ENCODE peak calls at places on chromosomes 12 and 14, in nine cellular contexts. One of them, this sample, is unnamed.
A peak's percentile ranks its signal among the peaks of the same experiment; 100 is the strongest.

GRCh38 chr12:76085159-76085868 is 829 bp upstream of the NAP1L1 start:
- DNase-seq in PC-3: no peak
- DNase-seq in MM.1S: peak; percentile 19
- DNase-seq in mammary epithelial cell: peak; percentile 10
- DNase-seq in Karpas-422: peak; percentile 88
- DNase-seq in GM23248: peak; percentile 51
- DNase-seq in GM12878: no peak
- DNase-seq in K562: no peak
- DNase-seq in fibroblast of lung: peak; percentile 64
- DNase-seq in this sample: peak; percentile 75

GRCh38 chr14:80427101-80427500 is 215.8 kb upstream of the DIO2 start:
- DNase-seq in Karpas-422: no peak
- DNase-seq in GM23248: peak; percentile 29
- DNase-seq in K562: no peak
- DNase-seq in mammary epithelial cell: no peak
- DNase-seq in GM12878: no peak
- DNase-seq in PC-3: no peak
- DNase-seq in MM.1S: no peak
- DNase-seq in fibroblast of lung: peak; percentile 75
- DNase-seq in this sample: no peak

GRCh38 chr12:42446761-42447160 is 120.8 kb downstream of the PPHLN1 start:
- DNase-seq in Karpas-422: peak; percentile 68
- DNase-seq in GM12878: no peak
- DNase-seq in MM.1S: no peak
- DNase-seq in K562: no peak
- DNase-seq in GM23248: no peak
- DNase-seq in PC-3: no peak
- DNase-seq in mammary epithelial cell: no peak
- DNase-seq in fibroblast of lung: peak; percentile 62
- DNase-seq in this sample: no peak

GRCh38 chr14:31253746-31254471 is 46.3 kb upstream of the HECTD1 start:
- DNase-seq in fibroblast of lung: no peak
- DNase-seq in mammary epithelial cell: no peak
- DNase-seq in MM.1S: no peak
- DNase-seq in PC-3: no peak
- DNase-seq in GM12878: no peak
- DNase-seq in Karpas-422: peak; percentile 41
- DNase-seq in GM23248: no peak
- DNase-seq in K562: no peak
- DNase-seq in this sample: no peak

GRCh38 chr12:120971299-120972180 is 6.8 kb upstream of the HNF1A start:
- DNase-seq in PC-3: peak; percentile 83
- DNase-seq in K562: peak; percentile 43
- DNase-seq in mammary epithelial cell: peak; percentile 50
- DNase-seq in GM12878: peak; percentile 57
- DNase-seq in GM23248: peak; percentile 78
- DNase-seq in Karpas-422: peak; percentile 87
- DNase-seq in MM.1S: peak; percentile 46
- DNase-seq in fibroblast of lung: peak; percentile 46
- DNase-seq in this sample: peak; percentile 52

GRCh38 chr12:30420561-30420960 is 275.1 kb downstream of the IPO8 start:
- DNase-seq in K562: no peak
- DNase-seq in GM12878: no peak
- DNase-seq in GM23248: peak; percentile 55
- DNase-seq in MM.1S: no peak
- DNase-seq in Karpas-422: no peak
- DNase-seq in fibroblast of lung: peak; percentile 72
- DNase-seq in PC-3: peak; percentile 47
- DNase-seq in mammary epithelial cell: peak; percentile 38
- DNase-seq in this sample: no peak

GRCh38 chr12:14743061-14743460 is 46.7 kb upstream of the GUCY2C start:
- DNase-seq in GM12878: no peak
- DNase-seq in Karpas-422: no peak
- DNase-seq in K562: no peak
- DNase-seq in GM23248: no peak
- DNase-seq in MM.1S: no peak
- DNase-seq in mammary epithelial cell: no peak
- DNase-seq in fibroblast of lung: no peak
- DNase-seq in PC-3: no peak
- DNase-seq in this sample: no peak

GRCh38 chr14:102873131-102873530 is 49.3 kb upstream of the AMN start:
- DNase-seq in MM.1S: no peak
- DNase-seq in Karpas-422: no peak
- DNase-seq in mammary epithelial cell: no peak
- DNase-seq in K562: no peak
- DNase-seq in fibroblast of lung: no peak
- DNase-seq in PC-3: no peak
- DNase-seq in GM12878: no peak
- DNase-seq in GM23248: no peak
- DNase-seq in this sample: no peak

GRCh38 chr12:46915082-46915481 is 89.3 kb upstream of the SLC38A4 start:
- DNase-seq in MM.1S: no peak
- DNase-seq in mammary epithelial cell: peak; percentile 83
- DNase-seq in GM23248: peak; percentile 97
- DNase-seq in GM12878: no peak
- DNase-seq in PC-3: peak; percentile 79
- DNase-seq in fibroblast of lung: peak; percentile 93
- DNase-seq in Karpas-422: no peak
- DNase-seq in K562: no peak
- DNase-seq in this sample: no peak

GRCh38 chr12:29216797-29217583 is 67.9 kb downstream of the FAR2 start:
- DNase-seq in GM12878: no peak
- DNase-seq in MM.1S: no peak
- DNase-seq in K562: no peak
- DNase-seq in mammary epithelial cell: no peak
- DNase-seq in fibroblast of lung: peak; percentile 26
- DNase-seq in Karpas-422: no peak
- DNase-seq in GM23248: peak; percentile 53
- DNase-seq in PC-3: no peak
- DNase-seq in this sample: no peak

GRCh38 chr14:89331398-89331797 is 85.6 kb downstream of the FOXN3 start:
- DNase-seq in PC-3: no peak
- DNase-seq in GM23248: no peak
- DNase-seq in mammary epithelial cell: no peak
- DNase-seq in Karpas-422: no peak
- DNase-seq in K562: no peak
- DNase-seq in GM12878: peak; percentile 91
- DNase-seq in MM.1S: no peak
- DNase-seq in fibroblast of lung: no peak
- DNase-seq in this sample: no peak
- H3K79me2 ChIP-seq in PC-3: no peaks in the 10 kb centered on the region
- H3K79me2 ChIP-seq in GM23248: peaks cover 23% of the 10 kb centered on the region
- H3K79me2 ChIP-seq in mammary epithelial cell: no peaks in the 10 kb centered on the region
- H3K79me2 ChIP-seq in Karpas-422: no peaks in the 10 kb centered on the region
- H3K79me2 ChIP-seq in K562: no peaks in the 10 kb centered on the region
- H3K79me2 ChIP-seq in GM12878: peaks cover 29% of the 10 kb centered on the region
- H3K79me2 ChIP-seq in MM.1S: peaks cover 36% of the 10 kb centered on the region
- H3K79me2 ChIP-seq in fibroblast of lung: no peaks in the 10 kb centered on the region
- H3K79me2 ChIP-seq in this sample: peaks cover 82% of the 10 kb centered on the region

GRCh38 chr12:116765271-116765670 is 27.2 kb downstream of the RNFT2 start:
- DNase-seq in PC-3: no peak
- DNase-seq in fibroblast of lung: peak; percentile 32
- DNase-seq in MM.1S: no peak
- DNase-seq in K562: no peak
- DNase-seq in Karpas-422: no peak
- DNase-seq in GM23248: no peak
- DNase-seq in GM12878: no peak
- DNase-seq in mammary epithelial cell: no peak
- DNase-seq in this sample: no peak
- H3K27me3 ChIP-seq in PC-3: no peaks in the 10 kb centered on the region
- H3K27me3 ChIP-seq in fibroblast of lung: no peaks in the 10 kb centered on the region
- H3K27me3 ChIP-seq in MM.1S: no peaks in the 10 kb centered on the region
- H3K27me3 ChIP-seq in K562: no peaks in the 10 kb centered on the region
- H3K27me3 ChIP-seq in Karpas-422: no peaks in the 10 kb centered on the region
- H3K27me3 ChIP-seq in GM23248: no peaks in the 10 kb centered on the region
- H3K27me3 ChIP-seq in GM12878: no peaks in the 10 kb centered on the region
- H3K27me3 ChIP-seq in mammary epithelial cell: no peaks in the 10 kb centered on the region
- H3K27me3 ChIP-seq in this sample: no peaks in the 10 kb centered on the region

DNA sequence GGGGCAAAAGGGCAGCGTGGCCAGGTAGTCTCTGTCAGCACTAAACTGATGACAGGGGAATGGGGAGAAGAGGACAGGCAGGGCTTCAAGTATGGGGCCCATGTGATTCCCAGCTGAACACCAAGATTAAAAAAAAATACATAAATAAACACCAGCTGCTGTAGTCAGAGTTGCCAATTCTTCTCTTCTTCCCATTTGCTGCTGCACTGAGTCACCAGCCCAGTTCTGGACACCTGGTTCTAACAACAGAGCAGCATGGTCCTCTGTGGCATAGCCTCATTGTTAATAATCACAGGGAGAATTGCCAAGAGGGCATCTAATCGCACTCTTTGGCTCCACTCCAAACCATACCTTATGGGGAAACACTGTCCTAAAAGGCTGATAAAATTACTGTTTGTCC is 15.1 kb downstream of the PPM1H start:
- DNase-seq in MM.1S: no peak
- DNase-seq in K562: no peak
- DNase-seq in Karpas-422: no peak
- DNase-seq in GM12878: no peak
- DNase-seq in GM23248: peak; percentile 2
- DNase-seq in PC-3: peak; percentile 85
- DNase-seq in fibroblast of lung: peak; percentile 50
- DNase-seq in mammary epithelial cell: peak; percentile 73
- DNase-seq in this sample: no peak
- H3K79me2 ChIP-seq in MM.1S: no peaks in the 10 kb centered on the region
- H3K79me2 ChIP-seq in K562: peaks cover 15% of the 10 kb centered on the region
- H3K79me2 ChIP-seq in Karpas-422: no peaks in the 10 kb centered on the region
- H3K79me2 ChIP-seq in GM12878: no peaks in the 10 kb centered on the region
- H3K79me2 ChIP-seq in GM23248: no peaks in the 10 kb centered on the region
- H3K79me2 ChIP-seq in PC-3: peaks cover 52% of the 10 kb centered on the region
- H3K79me2 ChIP-seq in fibroblast of lung: no peaks in the 10 kb centered on the region
- H3K79me2 ChIP-seq in mammary epithelial cell: no peaks in the 10 kb centered on the region
- H3K79me2 ChIP-seq in this sample: no peaks in the 10 kb centered on the region

GRCh38 chr12:7101047-7101693 is 7.8 kb downstream of the C1RL start:
- DNase-seq in mammary epithelial cell: no peak
- DNase-seq in MM.1S: no peak
- DNase-seq in K562: no peak
- DNase-seq in fibroblast of lung: no peak
- DNase-seq in GM23248: peak; percentile 15
- DNase-seq in GM12878: no peak
- DNase-seq in Karpas-422: peak; percentile 38
- DNase-seq in PC-3: no peak
- DNase-seq in this sample: no peak
- H3K27me3 ChIP-seq in mammary epithelial cell: no peaks in the 10 kb centered on the region
- H3K27me3 ChIP-seq in MM.1S: no peaks in the 10 kb centered on the region
- H3K27me3 ChIP-seq in K562: no peaks in the 10 kb centered on the region
- H3K27me3 ChIP-seq in fibroblast of lung: no peaks in the 10 kb centered on the region
- H3K27me3 ChIP-seq in GM23248: no peaks in the 10 kb centered on the region
- H3K27me3 ChIP-seq in GM12878: no peaks in the 10 kb centered on the region
- H3K27me3 ChIP-seq in Karpas-422: no peaks in the 10 kb centered on the region
- H3K27me3 ChIP-seq in PC-3: no peaks in the 10 kb centered on the region
- H3K27me3 ChIP-seq in this sample: no peaks in the 10 kb centered on the region

DNA sequence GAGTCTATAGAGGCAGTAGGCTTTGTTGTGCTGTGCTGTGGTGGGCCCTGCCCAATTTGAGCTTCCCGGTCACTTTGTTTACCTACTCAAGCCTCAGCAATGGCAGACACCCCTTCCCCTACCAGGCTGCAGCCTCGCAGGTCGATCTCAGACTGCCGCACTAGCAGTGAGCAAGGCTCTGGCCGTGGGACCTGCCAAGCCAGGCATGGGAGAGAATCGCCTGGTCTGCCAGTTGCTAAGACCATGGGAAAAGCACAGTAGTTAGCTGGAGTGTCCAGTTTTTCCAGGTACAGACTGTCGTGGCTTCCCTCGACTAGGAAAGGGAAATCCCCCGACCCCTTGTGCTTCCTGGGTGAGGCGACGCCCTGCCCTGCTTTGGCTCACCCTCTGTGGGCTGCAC is 26.3 kb downstream of the ANO6 start:
- DNase-seq in K562: no peak
- DNase-seq in GM23248: no peak
- DNase-seq in fibroblast of lung: no peak
- DNase-seq in PC-3: peak; percentile 9
- DNase-seq in MM.1S: no peak
- DNase-seq in mammary epithelial cell: no peak
- DNase-seq in Karpas-422: no peak
- DNase-seq in GM12878: no peak
- DNase-seq in this sample: no peak
- H3K79me2 ChIP-seq in K562: peaks cover 9% of the 10 kb centered on the region
- H3K79me2 ChIP-seq in GM23248: peaks cover 100% of the 10 kb centered on the region
- H3K79me2 ChIP-seq in fibroblast of lung: peaks cover 33% of the 10 kb centered on the region
- H3K79me2 ChIP-seq in PC-3: peaks cover 13% of the 10 kb centered on the region
- H3K79me2 ChIP-seq in MM.1S: peaks cover 72% of the 10 kb centered on the region
- H3K79me2 ChIP-seq in mammary epithelial cell: peaks cover 87% of the 10 kb centered on the region
- H3K79me2 ChIP-seq in Karpas-422: no peaks in the 10 kb centered on the region
- H3K79me2 ChIP-seq in GM12878: peaks cover 37% of the 10 kb centered on the region
- H3K79me2 ChIP-seq in this sample: peaks cover 59% of the 10 kb centered on the region

GRCh38 chr12:94874986-94875312 is 128.5 kb downstream of the NDUFA12 start:
- DNase-seq in PC-3: peak; percentile 14
- DNase-seq in mammary epithelial cell: no peak
- DNase-seq in fibroblast of lung: no peak
- DNase-seq in MM.1S: no peak
- DNase-seq in GM23248: no peak
- DNase-seq in Karpas-422: no peak
- DNase-seq in K562: no peak
- DNase-seq in GM12878: no peak
- DNase-seq in this sample: no peak
- H3K27me3 ChIP-seq in PC-3: peaks cover 58% of the 10 kb centered on the region
- H3K27me3 ChIP-seq in mammary epithelial cell: peaks cover 24% of the 10 kb centered on the region
- H3K27me3 ChIP-seq in fibroblast of lung: peaks cover 51% of the 10 kb centered on the region
- H3K27me3 ChIP-seq in MM.1S: no peaks in the 10 kb centered on the region
- H3K27me3 ChIP-seq in GM23248: peaks cover 56% of the 10 kb centered on the region
- H3K27me3 ChIP-seq in Karpas-422: no peaks in the 10 kb centered on the region
- H3K27me3 ChIP-seq in K562: peaks cover 34% of the 10 kb centered on the region
- H3K27me3 ChIP-seq in GM12878: no peaks in the 10 kb centered on the region
- H3K27me3 ChIP-seq in this sample: no peaks in the 10 kb centered on the region